ENCODE peak calls at places on chromosome 11, in five cellular contexts. P is ovary, B is H54, L is spleen, S is GM12891. E is an unnamed sample.
A peak's percentile ranks its signal among the peaks of the same experiment; 100 is the strongest.

GRCh38 chr11:84686726-84687125 is 940.4 kb downstream of the DLG2 start:
- DNase-seq in P (no peak), L (no peak), S (no peak), B (no peak), E (no peak)

GRCh38 chr11:108870373-108871020 is 205.6 kb downstream of the DDX10 start:
- DNase-seq in S (no peak), P (no peak), B (no peak), L (no peak), E (no peak)

GRCh38 chr11:218815-219593 is 11.5 kb downstream of the RIC8A start:
- DNase-seq in L (no peak), S (no peak), P (no peak), B (no peak), E (no peak)

GRCh38 chr11:76551400-76551799 is 106.6 kb downstream of the EMSY start:
- DNase-seq in B (no peak), L (no peak), P (no peak), S (no peak), E (no peak)

GRCh38 chr11:76781046-76781801 is 1.9 kb upstream of the TSKU start:
- DNase-seq in P (no peak), B (no peak), L (peak; percentile 33), S (no peak), E (no peak)

GRCh38 chr11:114285599-114285998 is 10.6 kb upstream of the NNMT start:
- DNase-seq in S (no peak), L (no peak), B (no peak), P (no peak), E (no peak)

GRCh38 chr11:59164028-59164427 is 7.9 kb upstream of the DTX4 start:
- DNase-seq in L (no peak), B (no peak), S (no peak), P (no peak), E (no peak)

GRCh38 chr11:72673284-72673942 is 809 bp downstream of the PDE2A start:
- DNase-seq in B (no peak), P (no peak), L (no peak), S (no peak), E (no peak)

GRCh38 chr11:128182844-128183243 is 404.5 kb downstream of the ETS1 start:
- DNase-seq in L (no peak), P (no peak), B (no peak), S (no peak), E (no peak)

GRCh38 chr11:93646399-93646798 is 15.1 kb upstream of the CEP295 start:
- DNase-seq in L (no peak), B (no peak), P (no peak), S (no peak), E (no peak)

GRCh38 chr11:121688860-121689614 is 236.3 kb upstream of the SORL1-AS1 start:
- DNase-seq in B (peak; percentile 39), S (no peak), P (no peak), L (no peak), E (no peak)

GRCh38 chr11:17496406-17496805 is 19.8 kb upstream of the ABCC8 start:
- DNase-seq in B (no peak), P (no peak), S (no peak), L (no peak), E (no peak)

GRCh38 chr11:130637566-130637965 is 189.1 kb downstream of the ADAMTS15 start:
- DNase-seq in L (no peak), P (no peak), B (no peak), S (no peak), E (no peak)

GRCh38 chr11:128860571-128861361 is 6.3 kb downstream of the KCNJ1 start:
- DNase-seq in S (no peak), L (no peak), B (peak; percentile 16), P (no peak), E (no peak)

GRCh38 chr11:2752923-2753322 is 53.1 kb upstream of the KCNQ1OT1 start:
- DNase-seq in B (no peak), P (peak; percentile 14), L (peak; percentile 25), S (no peak), E (no peak)

GRCh38 chr11:66969584-66970205 is 5.4 kb upstream of the C11orf86 start:
- DNase-seq in B (no peak), L (no peak), S (no peak), P (no peak), E (no peak)

GRCh38 chr11:22276535-22276934 is 61.6 kb upstream of the SLC17A6 start:
- DNase-seq in P (no peak), S (no peak), L (no peak), B (no peak), E (no peak)

GRCh38 chr11:36385121-36385530 is 89.0 kb downstream of the PRR5L start:
- DNase-seq in P (no peak), L (no peak), B (no peak), S (no peak), E (no peak)

GRCh38 chr11:71474771-71475483 is 21.9 kb downstream of the NADSYN1 start:
- DNase-seq in P (no peak), S (no peak), B (no peak), L (peak; percentile 44), E (no peak)

GRCh38 chr11:119704849-119705248 is 24.2 kb downstream of the NECTIN1 start:
- DNase-seq in S (no peak), P (no peak), L (no peak), B (no peak), E (peak; percentile 20)

GRCh38 chr11:19244084-19244483 is 3.3 kb upstream of the E2F8 start:
- DNase-seq in L (no peak), S (no peak), B (no peak), P (no peak), E (no peak)

GRCh38 chr11:114085965-114086364 is 26.5 kb downstream of the ZBTB16 start:
- DNase-seq in S (no peak), P (no peak), L (no peak), B (no peak), E (no peak)

GRCh38 chr11:124839051-124839971 is 25.9 kb upstream of the ROBO3 start:
- DNase-seq in L (peak; percentile 79), P (no peak), B (no peak), S (no peak), E (no peak)

GRCh38 chr11:114314096-114314495 is 17.9 kb downstream of the NNMT start:
- DNase-seq in S (no peak), P (no peak), B (no peak), L (no peak), E (no peak)

GRCh38 chr11:17505146-17505545 is 28.5 kb upstream of the ABCC8 start:
- DNase-seq in S (no peak), B (no peak), P (no peak), L (no peak), E (no peak)

GRCh38 chr11:68213135-68213515 is at the start of gene KMT5B:
- DNase-seq in P (peak; percentile 74), L (no peak), B (no peak), S (no peak), E (no peak)

GRCh38 chr11:24093410-24093809 is 403.4 kb upstream of the LUZP2 start:
- DNase-seq in L (no peak), B (no peak), P (no peak), S (no peak), E (no peak)

GRCh38 chr11:20000393-20001134 is 159.7 kb downstream of the DBX1 start:
- DNase-seq in P (peak; percentile 22), B (no peak), L (no peak), S (no peak), E (no peak)

GRCh38 chr11:26753738-26754504 is 32.1 kb upstream of the SLC5A12 start:
- DNase-seq in B (no peak), P (peak; percentile 41), L (no peak), S (no peak), E (peak; percentile 23)

GRCh38 chr11:110253525-110253924 is 42.9 kb downstream of the RDX start:
- DNase-seq in L (no peak), B (no peak), S (no peak), P (no peak), E (no peak)
- TF ChIP-seq POLR2A in L (no peak), B (no peak), S (no peak), P (no peak), E (no peak)

GRCh38 chr11:101584651-101585050 is 844 bp upstream of the TRPC6 start:
- DNase-seq in S (no peak), L (no peak), B (no peak), P (no peak), E (no peak)
- TF ChIP-seq POLR2A in S (no peak), L (no peak), B (no peak), P (no peak), E (no peak)

GRCh38 chr11:65662247-65662801 is 392 bp downstream of the RELA start:
- DNase-seq in L (no peak), P (no peak), B (no peak), S (no peak), E (no peak)

GRCh38 chr11:65660038-65660437 is 2.7 kb downstream of the RELA start:
- DNase-seq in S (no peak), P (no peak), L (peak; percentile 70), B (no peak), E (no peak)

GRCh38 chr11:65663634-65664200 is 1.0 kb upstream of the RELA start:
- DNase-seq in S (no peak), B (no peak), P (peak; percentile 80), L (peak; percentile 89), E (peak; percentile 75)

GRCh38 chr11:65661599-65662246 is 993 bp downstream of the RELA start:
- DNase-seq in P (peak; percentile 45), L (peak; percentile 84), S (no peak), B (no peak), E (no peak)

DNA sequence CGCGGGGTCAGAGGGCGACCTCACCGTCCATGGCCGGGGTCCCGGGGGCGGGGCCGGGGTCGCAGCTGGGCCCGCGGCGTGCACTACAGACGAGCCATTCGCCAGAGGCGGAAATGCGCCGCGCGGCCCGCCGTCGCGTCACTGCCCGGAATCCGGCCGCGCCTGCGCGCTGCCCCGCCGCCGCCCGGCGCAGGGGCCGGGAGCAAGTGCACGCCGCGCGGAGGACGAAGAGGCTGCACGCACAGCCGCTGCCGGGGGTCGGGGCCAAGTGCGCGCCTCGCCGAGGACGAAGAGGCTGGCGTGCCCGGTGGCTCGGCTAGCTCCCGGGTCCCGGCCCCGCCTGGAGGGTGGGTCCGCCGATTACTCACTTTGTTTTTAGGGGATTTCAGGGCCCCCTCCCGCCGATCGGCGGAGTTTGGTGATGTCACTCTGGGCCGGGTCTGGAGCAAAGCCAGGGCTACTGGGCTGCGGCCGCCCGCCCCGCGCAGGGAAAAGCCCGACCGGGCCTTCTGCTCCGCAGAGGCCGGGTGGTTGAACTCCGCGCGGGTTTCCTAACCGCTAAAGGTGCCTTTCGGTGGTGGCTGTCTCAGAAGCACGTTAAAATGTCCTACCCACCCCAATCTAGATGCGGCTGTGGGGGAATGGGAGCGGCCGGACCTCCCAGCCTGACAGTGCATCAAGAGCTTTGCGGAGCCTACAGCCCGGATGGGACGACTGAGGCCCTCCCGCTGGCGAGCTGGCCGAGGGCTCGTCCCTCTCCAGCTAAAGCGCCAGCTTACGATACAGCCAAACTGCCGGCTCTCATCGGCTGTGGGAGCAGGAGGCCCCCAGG is at the start of gene RELA:
- DNase-seq in B (peak; percentile 87), P (peak; percentile 98), S (peak; percentile 94), L (peak; percentile 98), E (peak; percentile 94)
- TF ChIP-seq POLR2A in B (peak; percentile 69), P (peak; percentile 90), S (no peak), L (peak; percentile 82), E (peak; percentile 83)

DNA sequence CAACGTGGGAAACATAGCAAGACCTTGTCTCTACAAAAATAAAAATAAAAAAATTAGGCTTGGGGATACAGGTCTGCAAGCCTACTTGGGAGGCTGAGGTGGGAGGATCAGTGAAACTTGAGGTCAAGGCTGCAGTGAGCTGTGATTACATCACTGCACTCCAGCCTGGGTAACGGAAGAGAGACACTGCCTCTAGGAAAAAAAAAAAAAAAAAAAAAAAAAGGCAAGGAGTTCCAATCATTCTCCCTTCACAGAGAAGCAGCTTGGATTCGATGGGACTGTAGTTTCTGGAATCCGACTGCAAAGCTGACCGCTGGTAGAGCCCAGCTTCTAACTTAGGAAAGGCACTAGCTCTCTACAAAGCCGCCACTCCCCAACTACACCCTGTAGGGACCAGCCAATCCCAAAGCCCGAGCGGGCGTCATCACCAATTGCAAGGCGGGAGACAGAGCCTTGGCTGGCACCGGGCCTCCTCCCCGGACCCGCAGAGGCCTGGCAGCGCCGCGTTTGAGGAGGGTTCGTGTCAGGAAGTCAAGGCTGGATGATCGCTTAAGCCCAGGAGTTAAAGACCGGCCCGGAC is 699 bp upstream of the DDB2 start:
- DNase-seq in B (peak; percentile 90), L (peak; percentile 97), P (peak; percentile 91), S (peak; percentile 65), E (peak; percentile 92)
- TF ChIP-seq POLR2A in B (peak; percentile 89), L (no peak), P (peak; percentile 42), S (no peak), E (no peak)